ENCODE peak calls at places on chromosomes 12 and 14, in five cellular contexts. Y is thoracic aorta, V is spleen, D is AG09309, Z is endothelial cell of umbilical vein. W is an unnamed sample.

GRCh38 chr14:90362558-90362896 is 30.8 kb upstream of the NRDE2 start:
- DNase-seq in Y (no peak), V (no peak), D (no peak), Z (no peak), W (no peak)

GRCh38 chr12:49187184-49187583 is 1.7 kb downstream of the TUBA1A start:
- DNase-seq in Y (peak), V (no peak), D (peak), Z (peak), W (no peak)

GRCh38 chr12:75294797-75295196 is 35.3 kb downstream of the CAPS2 start:
- DNase-seq in Y (no peak), V (no peak), D (no peak), Z (no peak), W (no peak)

GRCh38 chr12:67925077-67925476 is 64.2 kb upstream of the IFNG-AS1 start:
- DNase-seq in Y (no peak), V (no peak), D (no peak), Z (no peak), W (no peak)

GRCh38 chr12:46342562-46343033 is 30.0 kb downstream of the SLC38A2 start:
- DNase-seq in Y (no peak), V (no peak), D (no peak), Z (peak), W (peak)

GRCh38 chr12:14545144-14546124 is 22.2 kb downstream of the PLBD1 start:
- DNase-seq in Y (no peak), V (no peak), D (no peak), Z (no peak), W (no peak)

GRCh38 chr12:44287545-44287944 is 451.7 kb downstream of the TMEM117 start:
- DNase-seq in Y (no peak), V (no peak), D (peak), Z (no peak), W (no peak)

GRCh38 chr12:71636704-71637115 is 26.9 kb downstream of the ZFC3H1 start:
- DNase-seq in Y (no peak), V (no peak), D (peak), Z (peak), W (peak)

GRCh38 chr12:123532021-123532420 is 1.5 kb downstream of the RILPL1 start:
- DNase-seq in Y (no peak), V (no peak), D (no peak), Z (peak), W (no peak)

GRCh38 chr12:125786143-125786542 is 720.9 kb downstream of the AACS start:
- DNase-seq in Y (no peak), V (no peak), D (no peak), Z (no peak), W (no peak)

GRCh38 chr14:36294543-36294942 is 25.9 kb downstream of the MBIP start:
- DNase-seq in Y (no peak), V (no peak), D (no peak), Z (no peak), W (no peak)

GRCh38 chr12:93662961-93663728 is 14.0 kb upstream of the CRADD start:
- DNase-seq in Y (no peak), V (no peak), D (no peak), Z (no peak), W (no peak)

GRCh38 chr14:51674294-51675002 is 22.7 kb downstream of the FRMD6 start:
- DNase-seq in Y (no peak), V (no peak), D (no peak), Z (no peak), W (no peak)

GRCh38 chr12:130555628-130556485 is 160.2 kb downstream of the RIMBP2 start:
- DNase-seq in Y (no peak), V (no peak), D (no peak), Z (no peak), W (no peak)

GRCh38 chr12:14443531-14443930 is 78.0 kb downstream of the ATF7IP start:
- DNase-seq in Y (no peak), V (no peak), D (no peak), Z (peak), W (no peak)

GRCh38 chr14:93078830-93079229 is 36.9 kb downstream of the ITPK1 start:
- DNase-seq in Y (no peak), V (no peak), D (peak), Z (no peak), W (no peak)

GRCh38 chr12:3947781-3948180 is 74.6 kb upstream of the PARP11 start:
- DNase-seq in Y (no peak), V (no peak), D (no peak), Z (no peak), W (no peak)

GRCh38 chr12:3945671-3946070 is 72.5 kb upstream of the PARP11 start:
- DNase-seq in Y (no peak), V (no peak), D (no peak), Z (no peak), W (no peak)

GRCh38 chr12:3944620-3945019 is 71.4 kb upstream of the PARP11 start:
- DNase-seq in Y (no peak), V (no peak), D (no peak), Z (no peak), W (no peak)
- TF ChIP-seq CTCF in Y (no peak), V (no peak), D (no peak), Z (no peak), W (no peak)

DNA sequence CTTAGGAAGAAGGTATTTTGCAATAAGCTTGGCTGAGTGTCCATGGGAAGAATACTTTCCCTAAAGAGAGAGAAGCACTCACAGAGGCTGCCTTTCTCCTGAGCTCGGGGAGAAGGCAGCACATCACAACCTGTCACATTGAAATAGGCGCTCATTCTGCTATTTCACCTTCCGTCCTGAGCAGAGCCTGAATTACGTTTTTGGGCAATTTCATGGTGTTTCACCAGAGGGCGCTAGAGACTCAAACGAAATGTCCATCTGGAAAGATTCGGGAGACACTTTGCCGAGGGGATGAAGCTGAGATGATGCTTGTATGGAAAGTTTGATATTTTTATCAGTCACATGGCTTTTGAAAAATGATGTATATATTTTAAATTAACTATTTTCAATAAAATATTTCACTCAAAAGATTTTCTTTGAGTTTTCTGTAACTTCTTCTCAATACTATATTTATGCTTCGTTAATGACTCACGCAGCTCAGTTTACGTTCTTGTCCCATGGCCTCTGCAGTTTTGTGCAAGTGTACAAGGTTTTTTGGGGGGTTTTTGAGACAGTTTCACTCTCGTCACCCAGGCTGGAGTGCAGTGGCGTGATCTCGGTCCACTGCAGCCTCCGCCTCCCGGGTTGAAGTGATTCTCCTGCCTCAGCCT is 17.4 kb upstream of the B4GALNT3 start:
- DNase-seq in Y (no peak), V (no peak), D (no peak), Z (peak), W (peak)
- TF ChIP-seq CTCF in Y (peak), V (peak), D (peak), Z (peak), W (peak)

DNA sequence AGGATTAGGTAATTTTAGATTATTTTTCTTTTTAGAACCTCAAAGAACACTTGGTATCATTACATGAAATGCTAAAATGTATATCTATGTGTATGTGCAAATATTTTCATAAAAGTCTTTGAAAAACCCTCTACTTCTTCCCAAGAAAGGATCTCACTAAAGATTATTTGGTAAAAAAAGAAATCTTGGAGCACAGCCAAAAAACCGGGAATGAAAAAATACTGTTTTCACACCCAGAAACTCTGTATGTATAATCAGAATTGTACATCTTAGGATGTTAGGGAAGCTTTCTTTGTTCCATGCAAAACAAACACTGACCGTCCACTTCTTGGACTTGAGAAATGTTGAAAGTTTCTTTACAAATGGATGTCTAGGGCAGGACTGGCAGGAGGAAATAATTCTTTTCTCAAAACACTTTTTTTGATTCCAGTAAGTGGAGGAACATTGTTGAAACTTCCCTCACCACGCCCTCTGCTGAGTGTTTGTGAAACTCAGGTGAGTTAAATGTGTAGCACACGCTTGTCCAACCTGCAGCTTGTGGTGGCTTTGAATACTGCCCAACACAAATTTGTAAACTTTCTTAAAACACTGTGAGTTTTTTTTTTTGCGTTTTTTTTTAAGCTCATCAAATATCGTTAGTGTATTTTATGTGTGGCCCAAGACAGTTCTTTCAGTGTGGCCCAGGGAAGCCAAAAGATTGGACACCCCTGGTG is 26.5 kb downstream of the FBXO34 start:
- DNase-seq in Y (no peak), V (no peak), D (no peak), Z (peak), W (no peak)
- TF ChIP-seq CTCF in Y (no peak), V (no peak), D (no peak), Z (peak), W (no peak)

GRCh38 chr12:132163041-132163910 is 19.0 kb downstream of the NOC4L start:
- DNase-seq in Y (no peak), V (peak), D (no peak), Z (no peak), W (no peak)

GRCh38 chr12:132165584-132165983 is 21.3 kb downstream of the NOC4L start:
- DNase-seq in Y (no peak), V (peak), D (no peak), Z (no peak), W (no peak)

GRCh38 chr12:132162508-132163031 is 18.3 kb downstream of the NOC4L start:
- DNase-seq in Y (no peak), V (peak), D (peak), Z (no peak), W (no peak)

GRCh38 chr12:132164426-132164825 is 20.2 kb downstream of the NOC4L start:
- DNase-seq in Y (no peak), V (no peak), D (no peak), Z (no peak), W (no peak)

DNA sequence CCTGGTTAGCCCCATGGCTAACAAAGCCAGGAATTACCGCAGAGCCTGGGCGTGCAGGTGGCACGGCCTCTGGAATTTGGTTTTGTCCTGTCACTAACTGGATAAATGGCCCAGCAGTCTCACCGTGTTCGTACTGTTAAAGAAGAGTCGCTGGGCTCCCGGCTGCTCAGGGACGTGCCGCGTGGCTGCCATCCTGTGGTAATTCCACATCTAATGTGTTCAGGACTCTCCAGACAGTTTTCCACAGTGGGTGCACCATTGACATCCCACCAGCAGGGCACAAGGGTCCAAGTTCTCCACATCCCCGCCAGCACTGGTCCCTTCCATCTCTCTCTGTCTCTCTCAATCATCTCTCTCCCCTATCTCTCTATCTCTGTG is 19.6 kb downstream of the NOC4L start:
- DNase-seq in Y (no peak), V (peak), D (no peak), Z (no peak), W (no peak)
- TF ChIP-seq CTCF in Y (peak), V (no peak), D (peak), Z (peak), W (no peak)

DNA sequence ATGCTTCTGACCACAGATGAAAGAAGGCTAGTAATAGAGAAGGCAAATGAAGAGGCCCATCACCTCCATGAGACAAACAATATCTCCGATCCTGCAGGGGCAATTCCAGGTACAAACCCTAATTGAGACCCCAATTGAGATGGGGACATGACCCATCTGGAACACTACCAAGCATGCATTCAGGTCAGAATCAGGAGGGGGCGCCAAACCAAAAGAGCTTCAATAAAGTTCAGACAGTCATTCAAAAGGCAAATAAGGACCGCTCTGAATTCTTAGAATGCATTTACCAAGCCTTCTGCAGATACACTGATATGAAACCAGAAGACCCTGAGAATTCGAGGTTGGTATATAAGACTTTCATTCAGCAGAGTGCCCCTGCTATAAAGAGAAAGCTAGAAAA is 10.2 kb upstream of the EDDM3B start:
- DNase-seq in Y (no peak), V (no peak), D (no peak), Z (peak), W (peak)
- TF ChIP-seq CTCF in Y (no peak), V (peak), D (no peak), Z (peak), W (peak)